ENCODE peak calls at places on chromosomes 3 and 15, in six cellular contexts. D is mesenteric fat pad; U is activated naive CD8-positive, alpha-beta T cell treated with anti-CD3 and anti-CD28 coated beads for 36 hours; E is T-cell; G is activated CD8-positive, alpha-beta memory T cell treated with anti-CD3 and anti-CD28 coated beads for 1 hour; M is EL. B is an unnamed sample.

GRCh38 chr3:48194446-48195071 is 6.3 kb upstream of the CDC25A start:
- DNase-seq in M (peak), G (no peak), D (no peak), E (no peak), U (peak), B (peak)

GRCh38 chr15:68389041-68389930 is 42.7 kb downstream of the ITGA11 start:
- DNase-seq in D (peak), G (no peak), E (no peak), M (no peak), U (no peak), B (no peak)

GRCh38 chr3:112411425-112411824 is 78.5 kb downstream of the CD200 start:
- DNase-seq in D (no peak), E (no peak), M (no peak), G (no peak), U (no peak), B (no peak)

GRCh38 chr3:192207661-192208060 is 519.7 kb downstream of the FGF12 start:
- DNase-seq in G (no peak), M (no peak), D (no peak), E (no peak), U (no peak), B (no peak)

GRCh38 chr3:64675848-64676247 is 12.0 kb downstream of the ADAMTS9 start:
- DNase-seq in M (no peak), U (no peak), D (no peak), E (no peak), G (no peak), B (no peak)

GRCh38 chr15:87777054-87777498 is 479.5 kb downstream of the NTRK3 start:
- DNase-seq in G (no peak), E (no peak), D (no peak), U (no peak), M (peak), B (no peak)

GRCh38 chr3:159654183-159655134 is 334.2 kb upstream of the IL12A start:
- DNase-seq in G (no peak), M (no peak), U (no peak), E (no peak), D (no peak), B (no peak)

GRCh38 chr3:24235121-24235520 is 259.5 kb downstream of the THRB start:
- DNase-seq in D (no peak), M (no peak), E (no peak), G (no peak), U (no peak), B (no peak)

GRCh38 chr15:52076889-52077781 is 35.4 kb downstream of the BCL2L10 start:
- DNase-seq in D (no peak), U (no peak), E (no peak), G (no peak), M (peak), B (no peak)

GRCh38 chr3:99114565-99115291 is 213.2 kb upstream of the DCBLD2 start:
- DNase-seq in E (no peak), M (peak), U (no peak), D (no peak), G (no peak), B (no peak)

GRCh38 chr3:139659511-139659910 is 18.3 kb downstream of the NMNAT3 start:
- DNase-seq in D (no peak), G (no peak), M (no peak), U (no peak), E (no peak), B (no peak)

GRCh38 chr3:122389892-122390291 is 5.9 kb downstream of the FAM162A start:
- DNase-seq in D (no peak), G (no peak), U (no peak), E (no peak), M (no peak), B (no peak)

GRCh38 chr3:14273886-14274517 is 95.4 kb downstream of the LSM3 start:
- DNase-seq in E (no peak), U (no peak), M (no peak), D (no peak), G (no peak), B (no peak)

GRCh38 chr15:22956257-22956979 is 23.8 kb downstream of the CYFIP1 start:
- DNase-seq in G (no peak), E (no peak), U (no peak), D (no peak), M (no peak), B (no peak)

GRCh38 chr15:77473328-77473727 is 52.6 kb downstream of the HMG20A start:
- DNase-seq in U (no peak), M (no peak), G (no peak), E (no peak), D (no peak), B (no peak)

GRCh38 chr3:52507359-52507758 is 12.2 kb downstream of the STAB1 start:
- DNase-seq in U (no peak), D (no peak), E (no peak), G (no peak), M (peak), B (no peak)

GRCh38 chr3:118628704-118629341 is 405.8 kb downstream of the IGSF11 start:
- DNase-seq in D (no peak), G (no peak), M (peak), U (peak), E (no peak), B (peak)

GRCh38 chr3:177210744-177211502 is 13.6 kb upstream of the TBL1XR1 start:
- DNase-seq in G (no peak), M (no peak), D (no peak), U (no peak), E (no peak), B (no peak)

GRCh38 chr3:151395806-151396205 is 11.3 kb upstream of the P2RY12 start:
- DNase-seq in G (no peak), U (no peak), M (peak), E (no peak), D (no peak), B (no peak)

GRCh38 chr3:137222736-137223135 is 265.0 kb downstream of the IL20RB start:
- DNase-seq in M (no peak), U (no peak), E (no peak), G (no peak), D (no peak), B (no peak)

GRCh38 chr15:59274126-59274970 is 67.7 kb downstream of the LDHAL6B start:
- DNase-seq in G (no peak), E (no peak), U (no peak), M (peak), D (no peak), B (no peak)

GRCh38 chr3:114727373-114727772 is 419.7 kb downstream of the ZBTB20 start:
- DNase-seq in U (no peak), D (no peak), M (no peak), E (no peak), G (no peak), B (no peak)

GRCh38 chr3:188760408-188760807 is 411.4 kb upstream of the TPRG1 start:
- DNase-seq in M (peak), U (no peak), E (no peak), G (no peak), D (no peak), B (no peak)

GRCh38 chr15:41923424-41923999 is 29.7 kb upstream of the SPTBN5 start:
- DNase-seq in D (no peak), G (no peak), M (no peak), U (no peak), E (no peak), B (no peak)

GRCh38 chr3:9949115-9949514 is 3.1 kb downstream of the PRRT3 start:
- DNase-seq in E (no peak), D (peak), G (no peak), M (no peak), U (no peak), B (no peak)

GRCh38 chr15:89740137-89740536 is 10.9 kb downstream of the MESP1 start:
- DNase-seq in E (peak), D (peak), U (peak), G (no peak), M (peak), B (peak)

GRCh38 chr3:195907730-195908438 is 467 bp downstream of the TNK2 start:
- DNase-seq in E (peak), D (no peak), G (peak), M (peak), U (peak), B (peak)

GRCh38 chr3:42503957-42504333 is 1.5 kb downstream of the VIPR1 start:
- DNase-seq in D (peak), G (no peak), M (no peak), E (no peak), U (no peak), B (peak)

GRCh38 chr15:44075535-44075934 is 119.5 kb downstream of the FRMD5 start:
- DNase-seq in M (peak), U (no peak), D (no peak), G (no peak), E (no peak), B (no peak)

GRCh38 chr3:150419076-150419868 is 11.2 kb downstream of the TSC22D2 start:
- DNase-seq in U (no peak), G (no peak), D (no peak), M (no peak), E (no peak), B (no peak)

GRCh38 chr15:95511680-95512079 is 818.8 kb upstream of the NR2F2 start:
- DNase-seq in D (no peak), U (no peak), E (no peak), M (peak), G (no peak), B (no peak)

GRCh38 chr15:67043939-67044771 is 21.2 kb upstream of the SMAD3 start:
- DNase-seq in D (no peak), U (no peak), G (no peak), E (no peak), M (peak), B (no peak)

GRCh38 chr3:173003471-173003870 is 137.6 kb downstream of the SPATA16 start:
- DNase-seq in E (no peak), D (no peak), U (no peak), G (no peak), M (no peak), B (no peak)

GRCh38 chr3:43213631-43214030 is 72.7 kb upstream of the SNRK start:
- DNase-seq in U (no peak), G (no peak), D (no peak), E (no peak), M (no peak), B (no peak)

B was measured in stimulated activated naive CD8-positive, alpha-beta T cell treated with anti-CD3 and anti-CD28 coated beads, Interleukin-15, Interleukin-2, amounts not matched to agents 100 U/mL and 50 U/mL, for 24 hours.